ENCODE peak calls at places on chromosome 12, in seven cellular contexts. G is LoVo; W is activated naive CD4-positive, alpha-beta T cell treated with anti-CD3 and anti-CD28 coated beads, Interleukin-2, amount 10 ng/mL, durations not matched to agents 7 days and 5 days; E is neuronal stem cell; Q is mucosa of descending colon; I is cardiac muscle cell; F is CD8-positive, alpha-beta memory T cell. H is an unnamed sample.

GRCh38 chr12:18496156-18496555 is 234.8 kb downstream of the PIK3C2G start:
- DNase-seq in G (no peak), W (no peak), E (no peak), I (no peak), F (no peak), Q (no peak), H (no peak)

GRCh38 chr12:115078334-115078733 is 394.4 kb upstream of the TBX3 start:
- DNase-seq in E (no peak), F (no peak), I (no peak), Q (no peak), G (no peak), W (no peak), H (no peak)

GRCh38 chr12:3381059-3382047 is 109.7 kb upstream of the PRMT8 start:
- DNase-seq in I (no peak), W (no peak), Q (no peak), G (no peak), E (no peak), F (no peak), H (no peak)

GRCh38 chr12:84874125-84874824 is 38.3 kb downstream of the SLC6A15 start:
- DNase-seq in W (no peak), Q (no peak), I (peak; percentile 77), E (peak; percentile 55), F (peak; percentile 1), G (peak; percentile 80), H (no peak)

GRCh38 chr12:122079532-122080081 is 1.1 kb downstream of the MLXIP start:
- DNase-seq in E (no peak), G (no peak), W (peak; percentile 29), F (peak; percentile 26), I (no peak), Q (peak; percentile 59), H (no peak)

GRCh38 chr12:42969357-42969756 is 379.8 kb upstream of the PRICKLE1 start:
- DNase-seq in F (no peak), E (no peak), I (no peak), G (peak; percentile 78), W (no peak), Q (no peak), H (peak; percentile 17)

GRCh38 chr12:27343255-27344000 is 10.8 kb downstream of the BMAL2 start:
- DNase-seq in F (no peak), Q (no peak), E (no peak), G (peak; percentile 60), W (no peak), I (no peak), H (peak; percentile 32)

GRCh38 chr12:110934093-110934852 is 13.9 kb upstream of the MYL2 start:
- DNase-seq in F (no peak), I (no peak), W (no peak), G (peak; percentile 85), E (no peak), Q (no peak), H (peak; percentile 22)

GRCh38 chr12:2291182-2291832 is 238.5 kb downstream of the CACNA1C start:
- DNase-seq in F (peak; percentile 13), I (peak; percentile 54), Q (no peak), E (peak; percentile 36), G (peak; percentile 56), W (peak; percentile 43), H (peak; percentile 49)

H was measured in Calu3.